ENCODE peak calls at places on chromosomes 6 and 20, in seven cellular contexts. M is GM23338, H is SK-N-SH, I is PC-3, R is GM23248, B is neural progenitor cell, F is hepatocyte. G is an unnamed sample.

GRCh38 chr6:12078014-12078413 is 65.9 kb downstream of the HIVEP1 start:
- DNase-seq in M (no peak), H (no peak), I (no peak), R (no peak), B (no peak), F (no peak), G (no peak)

GRCh38 chr6:72554203-72554564 is 67.7 kb upstream of the KCNQ5 start:
- DNase-seq in M (no peak), H (no peak), I (peak), R (peak), B (no peak), F (no peak), G (no peak)

GRCh38 chr6:167705211-167705750 is 121.4 kb upstream of the AFDN start:
- DNase-seq in M (no peak), H (no peak), I (no peak), R (no peak), B (no peak), F (no peak), G (no peak)

GRCh38 chr20:40284611-40285010 is 404.4 kb downstream of the MAFB start:
- DNase-seq in M (no peak), H (no peak), I (no peak), R (no peak), B (no peak), F (no peak), G (no peak)

GRCh38 chr6:116616757-116617093 is 446 bp downstream of the RSPH4A start:
- DNase-seq in M (peak), H (peak), I (no peak), R (peak), B (peak), F (peak), G (no peak)

GRCh38 chr6:167116109-167116837 is 6.6 kb upstream of the CCR6 start:
- DNase-seq in M (peak), H (peak), I (no peak), R (peak), B (no peak), F (peak), G (no peak)

GRCh38 chr6:90701146-90701781 is 114.4 kb upstream of the MAP3K7 start:
- DNase-seq in M (peak), H (peak), I (no peak), R (no peak), B (peak), F (no peak), G (peak)

GRCh38 chr6:74133073-74133472 is 437.1 kb downstream of the CD109 start:
- DNase-seq in M (no peak), H (no peak), I (no peak), R (no peak), B (no peak), F (no peak), G (no peak)

GRCh38 chr6:151063339-151063738 is 176.4 kb upstream of the AKAP12 start:
- DNase-seq in M (no peak), H (no peak), I (peak), R (peak), B (no peak), F (no peak), G (no peak)

GRCh38 chr6:138647006-138647405 is 126.6 kb upstream of the CCDC28A start:
- DNase-seq in M (no peak), H (no peak), I (no peak), R (peak), B (no peak), F (no peak), G (no peak)

GRCh38 chr20:63124092-63124781 is 91.7 kb downstream of the YTHDF1 start:
- DNase-seq in M (no peak), H (no peak), I (peak), R (peak), B (no peak), F (no peak), G (no peak)

GRCh38 chr6:157079774-157080173 is 243.5 kb downstream of the TMEM242 start:
- DNase-seq in M (no peak), H (no peak), I (no peak), R (no peak), B (no peak), F (no peak), G (no peak)

GRCh38 chr6:43246301-43247114 is 3.2 kb downstream of the TTBK1 start:
- DNase-seq in M (peak), H (peak), I (no peak), R (no peak), B (peak), F (peak), G (peak)

GRCh38 chr6:16238658-16239089 is 287 bp downstream of the GMPR start:
- DNase-seq in M (peak), H (peak), I (no peak), R (no peak), B (no peak), F (no peak), G (no peak)

GRCh38 chr6:36374956-36375355 is 12.5 kb downstream of the ETV7 start:
- DNase-seq in M (no peak), H (no peak), I (no peak), R (no peak), B (no peak), F (no peak), G (no peak)

GRCh38 chr20:57686931-57687652 is 22.7 kb downstream of the PMEPA1 start:
- DNase-seq in M (no peak), H (no peak), I (peak), R (no peak), B (no peak), F (no peak), G (no peak)

GRCh38 chr6:80154160-80154559 is 47.7 kb downstream of the BCKDHB start:
- DNase-seq in M (no peak), H (peak), I (no peak), R (no peak), B (no peak), F (no peak), G (no peak)

GRCh38 chr6:70028246-70028645 is 161.9 kb downstream of the COL19A1 start:
- DNase-seq in M (no peak), H (no peak), I (no peak), R (no peak), B (peak), F (no peak), G (no peak)

GRCh38 chr6:52216932-52217331 is 27.4 kb downstream of the IL17F start:
- DNase-seq in M (no peak), H (no peak), I (no peak), R (no peak), B (no peak), F (no peak), G (no peak)

GRCh38 chr20:47440857-47441773 is 60.6 kb upstream of the NCOA3 start:
- DNase-seq in M (peak), H (no peak), I (peak), R (no peak), B (no peak), F (no peak), G (no peak)

GRCh38 chr20:47765715-47766594 is 19.3 kb downstream of the SULF2 start:
- DNase-seq in M (peak), H (no peak), I (no peak), R (peak), B (peak), F (no peak), G (no peak)

GRCh38 chr20:49690899-49691620 is 22.6 kb downstream of the B4GALT5 start:
- DNase-seq in M (no peak), H (no peak), I (peak), R (peak), B (no peak), F (peak), G (no peak)

GRCh38 chr20:39067526-39068216 is 105.5 kb downstream of the DHX35 start:
- DNase-seq in M (no peak), H (no peak), I (no peak), R (peak), B (no peak), F (no peak), G (no peak)

GRCh38 chr6:151452750-151453427 is 963 bp upstream of the RMND1 start:
- DNase-seq in M (no peak), H (peak), I (peak), R (peak), B (peak), F (peak), G (peak)

GRCh38 chr6:53725791-53726575 is 60.4 kb upstream of the KLHL31 start:
- DNase-seq in M (peak), H (peak), I (peak), R (peak), B (peak), F (peak), G (peak)

GRCh38 chr6:23533954-23534725 is 591.9 kb upstream of the NRSN1 start:
- DNase-seq in M (no peak), H (no peak), I (peak), R (peak), B (no peak), F (no peak), G (no peak)

GRCh38 chr6:64792534-64792933 is 914.5 kb downstream of the EYS start:
- DNase-seq in M (no peak), H (no peak), I (no peak), R (no peak), B (no peak), F (no peak), G (no peak)

DNA sequence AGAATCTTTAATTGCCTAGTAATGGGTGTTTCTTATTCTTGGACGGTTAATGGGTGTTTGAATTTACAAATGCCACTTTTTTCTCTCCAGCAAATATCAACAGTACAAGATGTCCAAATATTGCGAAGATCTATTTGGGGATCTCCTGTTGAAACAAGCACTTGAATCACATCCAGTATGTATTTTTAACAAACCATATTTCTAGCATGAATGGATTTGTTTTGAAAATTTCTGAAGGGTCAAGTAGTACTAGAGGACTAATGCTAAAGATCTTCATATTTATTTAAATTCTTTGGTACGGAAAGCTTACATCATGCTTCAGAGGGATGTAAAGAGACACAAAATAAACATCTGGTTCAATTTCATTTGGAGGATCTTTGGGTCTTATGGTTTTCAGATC is 123.9 kb upstream of the LAMP5 start:
- DNase-seq in M (no peak), H (no peak), I (no peak), R (no peak), B (no peak), F (no peak), G (no peak)
- TF ChIP-seq EZH2phosphoT487 in M (no peak), H (no peak), I (no peak), R (no peak), B (no peak), F (no peak), G (no peak)

GRCh38 chr6:93047033-93047432 is 372.3 kb downstream of the EPHA7 start:
- DNase-seq in M (peak), H (no peak), I (no peak), R (no peak), B (peak), F (no peak), G (no peak)
- H3K4me2 ChIP-seq in M (no peak), H (no peak), I (no peak), R (no peak), B (no peak), F (no peak), G (no peak)

GRCh38 chr20:409697-410559 is 1.8 kb downstream of the RBCK1 start:
- DNase-seq in M (no peak), H (no peak), I (no peak), R (no peak), B (no peak), F (no peak), G (peak)
- H3K27ac ChIP-seq in M (no peak), H (no peak), I (peak), R (no peak), B (no peak), F (peak), G (peak)

GRCh38 chr6:147065786-147066185 is 138.4 kb upstream of the STXBP5 start:
- DNase-seq in M (no peak), H (no peak), I (no peak), R (no peak), B (no peak), F (no peak), G (no peak)

GRCh38 chr6:147067184-147067583 is 137.0 kb upstream of the STXBP5 start:
- DNase-seq in M (no peak), H (no peak), I (no peak), R (no peak), B (no peak), F (no peak), G (no peak)

GRCh38 chr6:147060636-147061035 is 143.6 kb upstream of the STXBP5 start:
- DNase-seq in M (no peak), H (no peak), I (no peak), R (no peak), B (no peak), F (no peak), G (no peak)

GRCh38 chr6:147061152-147061551 is 143.1 kb upstream of the STXBP5 start:
- DNase-seq in M (no peak), H (peak), I (no peak), R (no peak), B (no peak), F (no peak), G (no peak)

DNA sequence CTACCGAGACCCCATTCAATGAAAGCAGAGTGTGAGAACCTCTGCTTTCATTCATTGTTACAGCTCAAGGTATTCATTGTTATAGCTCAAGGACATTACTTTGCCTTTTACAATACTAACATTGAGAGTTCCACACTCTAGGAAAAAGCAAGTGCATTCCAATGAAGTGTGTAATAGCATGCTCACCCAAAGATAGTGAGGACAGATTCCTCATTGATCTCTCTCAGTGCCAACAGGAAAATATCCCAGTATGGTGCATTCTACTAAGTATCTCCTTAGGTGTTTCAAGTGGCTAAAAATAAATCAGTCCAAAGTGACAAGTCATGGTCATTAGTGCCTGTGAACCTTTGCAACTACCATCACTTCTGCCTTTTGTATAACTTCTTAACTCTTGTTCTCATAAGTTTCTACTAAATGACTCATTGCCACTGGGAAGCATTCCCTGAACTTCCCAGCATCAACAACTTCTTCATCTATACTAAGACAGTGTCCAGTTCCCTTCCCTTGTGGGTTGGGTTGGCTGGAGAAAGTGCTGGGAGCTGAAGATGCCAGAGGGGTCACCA is 140.7 kb upstream of the STXBP5 start:
- DNase-seq in M (no peak), H (no peak), I (peak), R (peak), B (no peak), F (no peak), G (no peak)
- TF ChIP-seq EZH2phosphoT487 in M (no peak), H (no peak), I (no peak), R (peak), B (no peak), F (no peak), G (no peak)

DNA sequence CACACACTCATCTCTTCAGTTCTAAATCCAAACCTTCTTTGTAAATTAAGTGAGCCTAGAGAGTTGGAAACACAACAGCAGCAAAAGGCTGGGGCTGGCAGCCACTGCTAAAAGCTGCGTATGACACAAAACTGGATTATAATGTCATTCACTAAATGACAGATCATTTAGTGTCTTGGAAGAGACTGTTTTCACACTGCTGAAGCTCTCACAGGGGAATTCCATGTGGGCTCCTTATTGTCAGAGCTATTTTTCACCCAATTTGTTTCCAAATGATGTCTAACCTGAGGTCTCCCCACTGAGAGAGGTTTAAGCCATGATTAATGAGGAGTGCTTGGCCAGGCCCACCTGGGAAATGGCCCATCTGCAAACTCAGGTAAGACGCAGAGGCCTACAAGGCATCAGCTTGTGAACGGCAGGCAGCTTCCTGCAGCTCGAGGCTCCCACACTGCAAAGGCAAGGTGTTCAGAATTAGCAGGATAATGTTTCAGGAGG is 94.2 kb downstream of the OLIG3 start:
- DNase-seq in M (peak), H (no peak), I (no peak), R (no peak), B (no peak), F (no peak), G (no peak)
- H3K4me2 ChIP-seq in M (no peak), H (no peak), I (no peak), R (no peak), B (no peak), F (no peak), G (no peak)

GRCh38 chr6:25122622-25123237 is 156.4 kb upstream of the CARMIL1 start:
- DNase-seq in M (no peak), H (no peak), I (peak), R (no peak), B (no peak), F (no peak), G (no peak)

GRCh38 chr6:25124216-25124615 is 155.0 kb upstream of the CARMIL1 start:
- DNase-seq in M (no peak), H (no peak), I (no peak), R (no peak), B (no peak), F (no peak), G (no peak)

GRCh38 chr6:25121186-25121585 is 158.0 kb upstream of the CARMIL1 start:
- DNase-seq in M (no peak), H (no peak), I (no peak), R (no peak), B (no peak), F (no peak), G (no peak)

GRCh38 chr6:25125736-25126135 is 153.4 kb upstream of the CARMIL1 start:
- DNase-seq in M (no peak), H (no peak), I (no peak), R (no peak), B (no peak), F (no peak), G (no peak)

GRCh38 chr6:25122001-25122400 is 157.2 kb upstream of the CARMIL1 start:
- DNase-seq in M (no peak), H (peak), I (no peak), R (peak), B (no peak), F (peak), G (no peak)
- H3K27ac ChIP-seq in M (no peak), H (peak), I (no peak), R (peak), B (no peak), F (no peak), G (no peak)

GRCh38 chr6:46704562-46704961 is 16.9 kb downstream of the TDRD6 start:
- DNase-seq in M (peak), H (no peak), I (peak), R (peak), B (peak), F (no peak), G (peak)
- TF ChIP-seq EZH2phosphoT487 in M (no peak), H (no peak), I (no peak), R (no peak), B (no peak), F (no peak), G (no peak)

GRCh38 chr6:85421963-85422362 is 27.9 kb upstream of the NT5E start:
- DNase-seq in M (no peak), H (no peak), I (no peak), R (peak), B (no peak), F (no peak), G (no peak)

GRCh38 chr6:85417336-85417735 is 32.5 kb upstream of the NT5E start:
- DNase-seq in M (no peak), H (no peak), I (no peak), R (peak), B (no peak), F (no peak), G (no peak)

GRCh38 chr6:85416766-85417165 is 33.1 kb upstream of the NT5E start:
- DNase-seq in M (no peak), H (no peak), I (no peak), R (peak), B (no peak), F (no peak), G (no peak)

GRCh38 chr6:85418059-85418458 is 31.8 kb upstream of the NT5E start:
- DNase-seq in M (no peak), H (no peak), I (peak), R (peak), B (no peak), F (no peak), G (no peak)

DNA sequence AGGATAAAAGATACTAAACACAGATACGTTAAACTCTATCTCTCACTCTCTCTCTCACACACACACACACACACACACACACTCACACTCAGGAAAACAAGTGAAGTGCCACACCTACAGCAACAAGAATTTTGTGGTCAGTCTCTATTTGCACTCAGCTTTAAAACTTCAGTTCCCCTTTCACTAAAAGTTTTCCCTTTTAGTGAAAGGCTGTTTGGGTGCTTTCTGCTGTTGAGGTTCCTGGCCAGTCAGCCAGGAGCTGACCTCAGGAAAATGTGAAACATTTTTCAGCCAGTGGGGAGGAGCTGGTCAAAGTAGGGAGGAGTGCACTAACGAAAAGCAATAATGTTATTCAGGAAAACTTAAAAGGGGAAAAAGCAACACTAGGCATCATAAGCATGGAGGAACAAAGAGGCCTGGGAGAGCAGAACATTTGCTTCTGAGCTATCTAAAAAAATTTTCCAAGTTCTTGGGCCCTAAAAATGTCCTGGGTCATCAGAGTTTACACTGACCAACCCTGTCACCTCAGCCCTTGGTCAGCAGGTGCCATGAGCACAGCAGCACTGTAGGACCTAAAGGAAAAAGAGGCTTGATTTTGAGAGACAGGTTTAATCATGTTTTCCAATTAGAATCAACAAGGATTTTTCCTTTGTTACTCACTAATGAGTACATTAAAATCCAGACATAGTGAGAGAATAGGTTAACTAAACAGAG is 30.7 kb upstream of the NT5E start:
- DNase-seq in M (no peak), H (no peak), I (no peak), R (peak), B (no peak), F (no peak), G (no peak)
- H3K4me2 ChIP-seq in M (no peak), H (peak), I (no peak), R (peak), B (no peak), F (no peak), G (no peak)

DNA sequence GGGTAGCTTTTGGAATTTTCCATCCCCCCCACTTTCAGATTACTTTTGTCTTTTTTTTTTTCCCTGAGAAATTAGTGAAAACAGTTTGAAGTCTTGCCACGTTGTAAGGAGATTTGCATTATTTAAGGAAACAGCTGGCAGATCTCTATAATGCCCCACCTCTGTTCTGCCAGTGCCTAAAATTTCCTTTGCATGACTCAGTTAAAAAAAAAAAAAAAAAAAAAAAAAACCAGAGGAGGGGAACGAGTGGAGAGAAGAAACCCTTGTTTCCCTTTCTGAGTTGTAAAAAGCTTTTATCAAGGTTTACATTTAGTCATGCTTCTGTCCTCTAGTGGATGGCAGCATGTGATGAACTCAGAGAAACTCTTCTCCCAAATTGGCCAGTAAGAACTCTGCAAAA is 33.5 kb downstream of the CARMIL1 start:
- DNase-seq in M (no peak), H (no peak), I (peak), R (peak), B (no peak), F (peak), G (peak)
- H3K27ac ChIP-seq in M (peak), H (no peak), I (peak), R (peak), B (peak), F (peak), G (no peak)

GRCh38 chr20:37358366-37359150 is 12.6 kb downstream of the SRC start:
- DNase-seq in M (no peak), H (peak), I (peak), R (peak), B (no peak), F (no peak), G (no peak)
- TF ChIP-seq EZH2phosphoT487 in M (no peak), H (no peak), I (peak), R (no peak), B (no peak), F (no peak), G (no peak)

G was measured in OCI-LY7.